ENCODE peak calls at places on chromosomes 5 and 9, in seven cellular contexts. O, V, L, R, F, D and M are unnamed samples.

GRCh38 chr9:124105266-124105665 is 93.7 kb downstream of the LHX2 start:
- DNase-seq in V (peak), O (no peak), R (no peak), D (no peak), F (no peak), L (no peak), M (no peak)

GRCh38 chr5:150108711-150109605 is 22.6 kb upstream of the CSF1R start:
- DNase-seq in O (no peak), V (no peak), R (no peak), L (no peak), D (no peak), F (no peak), M (no peak)

GRCh38 chr5:462051-462481 is 19.1 kb downstream of the EXOC3 start:
- DNase-seq in V (peak), F (no peak), O (no peak), D (no peak), L (no peak), R (no peak), M (no peak)

GRCh38 chr9:126667190-126668055 is 53.7 kb downstream of the LMX1B start:
- DNase-seq in L (no peak), O (no peak), D (no peak), V (no peak), F (no peak), R (no peak), M (no peak)

GRCh38 chr9:5838884-5839571 is 6.1 kb upstream of the ERMP1 start:
- DNase-seq in D (peak), O (no peak), V (no peak), L (no peak), R (peak), F (no peak), M (no peak)

GRCh38 chr9:93960971-93961841 is 6.1 kb upstream of the BARX1 start:
- DNase-seq in F (no peak), R (no peak), L (no peak), O (no peak), V (no peak), D (no peak), M (no peak)

GRCh38 chr9:130276121-130276520 is 10.6 kb downstream of the HMCN2 start:
- DNase-seq in V (no peak), L (no peak), O (no peak), F (no peak), R (peak), D (peak), M (no peak)

GRCh38 chr9:129776938-129777768 is 24.3 kb upstream of the PTGES start:
- DNase-seq in O (peak), F (no peak), D (peak), V (peak), R (peak), L (peak), M (peak)

GRCh38 chr5:142353093-142353472 is 28.3 kb upstream of the SPRY4 start:
- DNase-seq in R (no peak), F (no peak), L (no peak), O (no peak), V (no peak), D (no peak), M (no peak)

GRCh38 chr5:172188893-172189692 is 1.1 kb upstream of the STK10 start:
- DNase-seq in R (peak), V (no peak), F (no peak), L (no peak), D (peak), O (no peak), M (no peak)

GRCh38 chr9:93827545-93828330 is 127.4 kb downstream of the BARX1 start:
- DNase-seq in D (peak), V (peak), L (no peak), F (no peak), R (peak), O (peak), M (no peak)

GRCh38 chr9:128285033-128285784 is 9.1 kb downstream of the SWI5 start:
- DNase-seq in V (no peak), L (no peak), F (no peak), R (no peak), O (no peak), D (no peak), M (no peak)

GRCh38 chr9:20624201-20625002 is 2.1 kb upstream of the MLLT3 start:
- DNase-seq in O (peak), D (peak), L (peak), R (peak), F (no peak), V (peak), M (peak)

GRCh38 chr9:87336914-87337333 is 160.7 kb upstream of the DAPK1 start:
- DNase-seq in D (peak), V (no peak), F (no peak), L (no peak), R (peak), O (no peak), M (no peak)

GRCh38 chr9:112820886-112821285 is 69.8 kb downstream of the SLC46A2 start:
- DNase-seq in V (no peak), L (no peak), R (peak), F (no peak), O (no peak), D (peak), M (no peak)

GRCh38 chr9:121735065-121735791 is 83.8 kb downstream of the DAB2IP start:
- DNase-seq in V (no peak), L (no peak), D (peak), O (no peak), F (no peak), R (peak), M (no peak)

DNA sequence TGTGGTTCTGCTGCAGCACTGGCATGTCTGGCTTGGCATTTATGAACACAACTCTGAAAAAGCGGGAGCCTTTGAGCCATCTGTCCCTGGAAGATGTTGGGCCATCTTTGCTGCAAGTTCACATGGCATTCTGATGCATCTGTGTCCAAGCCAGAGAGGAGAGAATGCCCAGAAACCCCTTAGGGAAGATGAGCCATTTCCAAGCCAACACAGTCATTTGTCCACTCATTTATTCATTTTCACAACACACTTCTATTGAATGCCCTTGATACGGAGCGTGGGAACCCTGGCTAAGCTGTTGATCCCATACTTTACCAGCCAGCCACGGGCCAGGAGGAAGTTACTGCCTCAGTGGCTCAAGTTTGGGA is 71.3 kb downstream of the CFAP90 start:
- DNase-seq in R (no peak), L (no peak), V (no peak), F (no peak), O (no peak), D (no peak), M (no peak)
- H3K27ac ChIP-seq in R (no peak), L (no peak), V (no peak), F (no peak), O (no peak), D (no peak), M (peak)

GRCh38 chr9:114248274-114248673 is 74.6 kb upstream of the ORM1 start:
- DNase-seq in D (no peak), L (no peak), O (no peak), R (no peak), V (no peak), F (no peak), M (no peak)

GRCh38 chr9:114244570-114244969 is 78.3 kb upstream of the ORM1 start:
- DNase-seq in L (no peak), V (no peak), R (no peak), D (no peak), O (no peak), F (no peak), M (no peak)

GRCh38 chr9:114247491-114247890 is 75.4 kb upstream of the ORM1 start:
- DNase-seq in L (no peak), D (no peak), O (no peak), R (no peak), V (no peak), F (no peak), M (no peak)

GRCh38 chr9:114247086-114247485 is 75.8 kb upstream of the ORM1 start:
- DNase-seq in D (no peak), F (no peak), L (no peak), O (no peak), R (no peak), V (no peak), M (no peak)

GRCh38 chr9:114246558-114246957 is 76.3 kb upstream of the ORM1 start:
- DNase-seq in D (no peak), O (no peak), V (no peak), L (no peak), R (peak), F (no peak), M (no peak)
- H3K27ac ChIP-seq in D (no peak), O (no peak), V (no peak), L (no peak), R (no peak), F (no peak), M (no peak)

DNA sequence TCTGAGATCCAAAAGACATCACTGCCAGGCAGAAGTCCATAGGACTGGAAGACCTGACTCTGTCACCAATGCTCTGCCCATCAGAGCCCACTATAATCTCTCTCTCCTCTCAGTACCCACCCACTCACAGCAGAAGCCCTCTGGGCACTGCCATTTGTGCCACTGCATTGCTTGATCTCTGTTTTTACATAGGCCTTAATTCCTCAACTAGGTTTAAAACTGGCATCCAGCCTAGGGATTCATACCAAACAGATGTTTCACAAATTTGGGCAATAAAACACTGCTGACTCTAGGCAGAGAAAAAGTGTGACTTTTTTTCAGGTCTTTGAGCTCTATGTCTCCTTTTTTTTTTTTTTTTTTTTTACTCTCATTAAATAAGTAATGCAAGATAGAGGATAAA is 91.1 kb upstream of the RANBP3L start:
- DNase-seq in V (no peak), L (no peak), D (no peak), F (no peak), R (peak), O (no peak), M (no peak)
- H3K27ac ChIP-seq in V (no peak), L (no peak), D (no peak), F (no peak), R (no peak), O (no peak), M (no peak)

DNA sequence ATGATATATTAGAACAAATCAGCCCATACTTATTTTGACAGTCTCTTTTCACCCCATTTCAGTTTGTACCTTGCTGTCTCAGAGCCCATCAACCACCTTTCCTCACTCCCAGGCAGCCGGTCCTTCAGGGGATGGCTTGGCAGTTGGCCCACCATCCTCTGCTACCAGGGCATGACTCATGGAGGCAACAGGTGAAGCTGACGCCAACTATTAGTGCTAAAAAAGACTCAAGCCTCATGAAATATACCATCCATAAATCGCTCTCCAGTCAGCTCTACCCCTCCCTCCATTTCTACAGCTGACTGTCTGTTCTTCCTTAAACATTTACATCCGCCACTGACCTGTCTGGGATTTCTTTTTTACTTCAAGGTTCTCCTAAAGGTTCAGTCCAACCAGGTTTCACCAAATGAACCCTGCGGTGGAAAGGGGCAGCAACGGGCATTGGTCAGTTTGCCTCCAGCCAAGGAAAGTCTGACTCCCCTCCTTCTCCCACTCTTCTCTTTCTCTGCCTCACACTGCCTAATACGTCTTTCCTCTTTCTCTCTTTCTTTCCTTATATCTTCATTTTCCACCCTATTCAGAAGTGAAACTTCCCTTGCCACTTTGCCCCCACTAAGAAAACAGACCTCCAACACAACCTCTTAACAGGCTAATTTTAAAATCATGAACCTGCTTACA is 439.1 kb downstream of the RAB3C start:
- DNase-seq in D (no peak), F (no peak), V (peak), L (no peak), R (no peak), O (no peak), M (no peak)
- H3K27ac ChIP-seq in D (no peak), F (no peak), V (no peak), L (no peak), R (no peak), O (no peak), M (no peak)

DNA sequence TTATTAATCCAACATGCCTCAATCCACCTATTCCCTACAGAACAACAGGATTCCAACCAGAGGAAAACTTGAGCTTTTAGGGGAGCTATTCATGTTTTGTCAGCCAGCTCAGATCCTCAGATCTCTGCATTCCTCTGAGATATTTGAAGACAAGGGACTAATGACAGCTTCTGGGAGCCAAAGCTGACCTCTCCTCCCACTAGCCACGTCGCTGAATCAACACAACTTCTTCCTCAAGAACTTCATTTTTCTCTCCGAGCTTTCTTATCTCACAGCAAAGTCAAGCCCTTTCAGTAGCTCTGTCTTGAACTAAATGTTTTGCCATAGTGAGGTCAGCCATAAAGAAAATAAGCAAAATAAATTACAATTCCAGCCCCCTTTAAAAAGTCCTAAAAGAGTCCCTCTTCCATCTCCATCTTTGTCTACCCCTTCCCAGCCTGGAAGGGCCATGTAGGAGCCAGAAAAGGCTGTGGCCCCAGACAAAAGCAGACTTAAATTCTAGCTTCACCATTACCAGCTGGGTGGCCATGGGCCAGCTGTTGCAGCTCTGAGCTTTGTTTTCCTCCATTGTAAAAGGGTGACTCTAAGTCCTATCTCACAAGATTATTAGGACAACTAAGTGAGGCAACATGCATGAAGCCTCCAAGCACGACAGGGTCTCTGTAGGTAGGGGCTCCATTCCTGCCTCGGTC is 65.0 kb downstream of the HSD17B3 start:
- DNase-seq in O (no peak), D (no peak), R (no peak), F (no peak), L (no peak), V (no peak), M (no peak)
- H3K27ac ChIP-seq in O (no peak), D (no peak), R (no peak), F (no peak), L (no peak), V (peak), M (no peak)